ENCODE peak calls at places on chromosomes 6 and 20, in ten cellular contexts. X is Panc1, S is lung, P is lower lobe of right lung, R is foreskin fibroblast, H is ovary, F is BJ, D is AG04450, Q is transverse colon, T is stomach. G is an unnamed sample.

GRCh38 chr6:169653691-169654090 is 48.1 kb downstream of the WDR27 start:
- DNase-seq in T (no peak), Q (no peak), H (no peak), S (no peak), P (no peak), F (no peak), R (no peak), X (no peak), D (no peak), G (no peak)

GRCh38 chr6:139205843-139206242 is 71.0 kb downstream of the HECA start:
- DNase-seq in T (no peak), S (no peak), R (no peak), Q (no peak), X (no peak), F (no peak), P (no peak), H (no peak), D (no peak), G (no peak)

GRCh38 chr6:18053071-18053475 is 65.6 kb upstream of the KIF13A start:
- DNase-seq in R (peak), F (peak), H (no peak), Q (no peak), T (no peak), D (peak), S (peak), X (no peak), P (peak), G (no peak)

GRCh38 chr20:57659131-57659788 is 39.0 kb upstream of the ZBP1 start:
- DNase-seq in P (peak), F (no peak), R (no peak), X (no peak), Q (peak), S (no peak), T (peak), D (no peak), H (peak), G (no peak)

GRCh38 chr6:39060467-39061160 is 12.0 kb downstream of the GLP1R start:
- DNase-seq in Q (no peak), D (no peak), R (no peak), T (no peak), X (no peak), F (no peak), P (no peak), H (no peak), S (no peak), G (no peak)

GRCh38 chr6:44464527-44465310 is 77.2 kb downstream of the CDC5L start:
- DNase-seq in X (no peak), F (no peak), T (no peak), H (peak), P (no peak), S (no peak), R (peak), Q (no peak), D (no peak), G (peak)

GRCh38 chr6:163354779-163355431 is 59.6 kb upstream of the QKI start:
- DNase-seq in R (peak), P (peak), T (no peak), X (no peak), D (no peak), H (no peak), F (no peak), Q (no peak), S (no peak), G (peak)

GRCh38 chr6:159252955-159253508 is 83.8 kb downstream of the FNDC1 start:
- DNase-seq in S (no peak), D (peak), X (peak), P (no peak), T (no peak), Q (no peak), R (peak), H (no peak), F (no peak), G (peak)

GRCh38 chr20:25247100-25247665 is 702 bp upstream of the PYGB start:
- DNase-seq in R (peak), F (no peak), X (no peak), H (no peak), D (no peak), S (peak), P (peak), T (peak), Q (peak), G (peak)

GRCh38 chr20:16606468-16606867 is 33.2 kb upstream of the KIF16B start:
- DNase-seq in H (no peak), F (no peak), D (no peak), Q (no peak), R (no peak), T (no peak), X (no peak), P (no peak), S (no peak), G (no peak)

GRCh38 chr6:148887181-148887580 is 140.4 kb downstream of the UST start:
- DNase-seq in F (no peak), X (no peak), T (peak), D (no peak), P (no peak), R (peak), H (no peak), Q (no peak), S (no peak), G (no peak)

GRCh38 chr6:7042654-7043545 is 64.9 kb upstream of the RREB1 start:
- DNase-seq in D (no peak), X (no peak), T (no peak), Q (no peak), F (no peak), P (no peak), R (peak), H (no peak), S (no peak), G (peak)

GRCh38 chr6:14791525-14791924 is 454.3 kb upstream of the JARID2 start:
- DNase-seq in R (peak), S (no peak), F (peak), D (peak), H (no peak), T (no peak), X (no peak), Q (no peak), P (no peak), G (peak)

GRCh38 chr20:32763202-32763999 is 1.2 kb downstream of the DNMT3B start:
- DNase-seq in X (no peak), H (no peak), T (no peak), R (peak), D (no peak), S (no peak), Q (no peak), F (no peak), P (no peak), G (no peak)

GRCh38 chr6:35297541-35298481 is at the start of gene DEF6:
- DNase-seq in H (peak), R (peak), T (peak), D (peak), F (no peak), Q (peak), P (peak), X (peak), S (peak), G (peak)
- H3K4me3 ChIP-seq in H (peak), R (peak), T (peak), D (peak), F (peak), Q (peak), P (peak), X (no peak), S (peak), G (peak)

DNA sequence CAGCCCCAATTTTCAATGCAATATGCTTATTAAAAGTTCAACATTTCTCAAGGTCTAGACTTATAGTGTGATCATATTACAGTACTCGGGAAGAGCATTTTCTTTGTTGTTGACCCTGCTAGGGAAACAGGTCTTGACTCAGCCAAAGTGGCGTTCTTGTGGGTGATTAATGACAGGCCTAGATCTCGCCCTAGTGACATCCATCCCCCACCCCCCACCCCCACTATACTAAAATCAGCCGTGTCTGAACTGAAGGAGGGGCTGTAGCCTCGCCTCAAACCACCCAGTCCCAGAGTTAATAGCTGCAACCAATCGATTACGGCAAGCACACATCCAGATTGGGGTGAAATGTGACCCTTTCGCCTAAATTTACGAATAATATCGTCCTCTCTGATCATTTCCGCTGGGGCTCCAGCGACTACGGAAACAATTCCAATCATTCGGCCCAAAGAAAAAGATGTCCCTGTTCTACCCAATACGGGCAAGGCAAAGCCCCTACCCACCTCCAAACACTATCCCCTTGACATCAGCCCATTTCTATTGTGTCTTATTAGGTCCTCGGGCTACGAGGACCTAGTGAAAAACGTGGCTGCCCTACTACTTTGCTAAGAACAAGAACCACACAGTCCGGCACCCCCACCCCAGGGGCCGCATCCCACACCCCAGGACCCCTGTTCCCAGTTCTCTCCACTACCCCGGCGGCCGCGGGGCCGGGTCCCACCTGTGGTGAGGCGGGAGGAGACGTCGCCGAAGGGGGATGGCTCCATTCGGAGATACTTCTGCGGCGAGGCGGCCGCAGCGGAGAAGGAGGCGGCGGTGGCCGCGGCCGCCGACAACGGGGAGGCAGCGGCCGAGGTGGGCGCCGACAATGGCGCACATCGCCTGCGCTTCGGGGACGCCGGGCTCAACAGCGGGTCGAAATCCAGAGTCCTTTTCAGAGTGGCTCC is 1.0 kb downstream of the AKIRIN2 start:
- DNase-seq in R (peak), T (no peak), F (no peak), Q (peak), S (peak), X (no peak), P (peak), H (peak), D (no peak), G (peak)
- TF ChIP-seq CTCF in R (no peak), T (no peak), F (peak), Q (no peak), S (no peak), X (no peak), P (no peak), H (no peak), D (no peak), G (no peak)

DNA sequence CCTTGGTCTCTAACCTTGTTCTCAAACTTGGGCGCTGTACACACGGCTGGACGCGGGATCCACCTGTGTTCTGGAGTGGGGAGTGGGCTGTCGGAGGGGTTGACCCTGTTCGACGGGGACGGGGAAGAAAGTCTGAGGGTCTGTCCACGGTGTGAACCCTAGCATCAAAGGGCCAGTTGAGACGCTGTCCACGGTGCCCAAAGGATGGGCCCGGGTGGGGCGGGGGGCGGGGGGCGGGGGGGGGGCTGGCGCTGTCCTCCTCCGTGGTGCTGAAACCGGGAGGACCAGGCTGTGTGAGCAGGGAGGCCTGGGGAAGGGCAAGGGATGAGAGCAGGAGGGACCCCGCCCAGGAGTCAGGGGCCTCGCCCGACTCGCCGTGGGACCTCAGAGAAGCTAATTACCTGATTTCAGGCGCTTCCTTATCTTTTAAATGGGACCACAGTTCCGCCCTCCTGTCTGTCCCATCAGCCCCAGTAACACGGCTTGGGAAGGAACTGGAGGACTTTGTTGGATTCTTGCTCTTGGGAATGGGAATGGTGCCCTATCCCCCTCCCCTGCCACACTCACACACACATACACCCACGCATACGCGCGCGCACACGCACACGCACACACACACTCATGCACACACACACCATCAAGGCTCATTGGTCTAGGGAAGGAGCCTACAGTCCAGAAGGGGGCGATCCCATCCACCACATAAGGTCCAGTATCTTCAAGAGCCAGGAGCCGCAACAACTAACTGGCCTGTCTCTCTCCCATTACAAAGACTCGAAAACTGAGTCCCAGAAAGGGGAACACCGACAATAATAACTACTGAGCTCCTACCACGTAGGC is 1.0 kb upstream of the VSTM2L start:
- DNase-seq in X (peak), D (peak), H (peak), T (peak), R (peak), F (no peak), P (no peak), Q (no peak), S (peak), G (peak)
- H3K4me3 ChIP-seq in X (peak), D (peak), H (no peak), T (peak), R (no peak), F (no peak), P (peak), Q (peak), S (no peak), G (peak)

GRCh38 chr6:131960371-131961133 is 9.4 kb upstream of the CCN2 start:
- DNase-seq in F (no peak), D (no peak), H (no peak), P (no peak), R (peak), T (no peak), S (no peak), X (no peak), Q (no peak), G (no peak)
- TF ChIP-seq CTCF in F (peak), D (peak), H (no peak), P (no peak), R (no peak), T (no peak), S (no peak), X (peak), Q (no peak), G (peak)

GRCh38 chr6:1912731-1913130 is 303.0 kb downstream of the FOXC1 start:
- DNase-seq in S (no peak), Q (no peak), T (no peak), D (no peak), F (no peak), P (no peak), R (no peak), H (no peak), X (no peak), G (no peak)

GRCh38 chr6:1911476-1911875 is 301.8 kb downstream of the FOXC1 start:
- DNase-seq in S (no peak), H (no peak), D (no peak), X (no peak), Q (no peak), T (no peak), F (no peak), P (no peak), R (peak), G (no peak)

GRCh38 chr6:1913572-1913971 is 303.9 kb downstream of the FOXC1 start:
- DNase-seq in F (no peak), P (no peak), R (no peak), D (no peak), T (no peak), H (no peak), Q (no peak), S (no peak), X (no peak), G (no peak)

GRCh38 chr6:1908784-1909183 is 299.1 kb downstream of the FOXC1 start:
- DNase-seq in H (no peak), P (no peak), F (no peak), D (no peak), R (no peak), S (no peak), Q (no peak), X (no peak), T (no peak), G (no peak)

GRCh38 chr6:1910621-1911407 is 301.1 kb downstream of the FOXC1 start:
- DNase-seq in X (no peak), T (no peak), H (no peak), S (no peak), F (no peak), R (peak), Q (no peak), P (no peak), D (no peak), G (no peak)
- H3K4me3 ChIP-seq in X (no peak), T (no peak), H (no peak), S (no peak), F (no peak), R (no peak), Q (no peak), P (no peak), D (no peak), G (no peak)

DNA sequence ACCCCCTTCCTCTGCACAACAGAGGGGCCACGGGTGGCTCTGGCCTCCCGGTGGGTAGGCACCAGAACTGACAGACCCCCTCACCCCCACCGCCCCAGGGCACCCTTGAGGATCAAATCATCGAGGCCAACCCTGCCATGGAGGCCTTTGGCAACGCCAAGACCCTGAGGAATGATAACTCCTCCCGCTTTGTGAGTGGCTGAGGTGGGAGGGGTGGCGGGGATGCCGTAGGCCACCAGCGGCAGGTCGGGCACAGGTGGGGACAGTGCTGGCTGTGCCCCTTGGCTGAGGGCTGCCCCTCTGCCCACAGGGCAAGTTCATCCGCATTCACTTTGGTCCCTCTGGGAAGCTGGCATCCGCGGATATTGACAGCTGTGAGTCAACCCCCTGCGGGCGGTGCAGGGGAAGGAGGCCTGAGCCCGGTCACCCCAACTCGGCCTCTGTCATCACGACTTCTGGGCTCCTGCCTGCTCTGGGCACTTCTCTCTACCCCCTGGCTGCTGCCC is 29.1 kb downstream of the MYH7B start:
- DNase-seq in R (no peak), P (no peak), X (no peak), T (no peak), F (no peak), S (no peak), Q (no peak), D (no peak), H (no peak), G (no peak)
- TF ChIP-seq CTCF in R (no peak), P (no peak), X (no peak), T (no peak), F (no peak), S (no peak), Q (no peak), D (no peak), H (no peak), G (no peak)

G was measured in cardiac muscle cell.